ENCODE peak calls at places on chromosome 12, in seven cellular contexts. O is PC-3, J is hepatocyte, A is tibial nerve, P is psoas muscle, Y is A549, V is transverse colon. H is an unnamed sample. For H3K4me1, the result is how much of the 10 kb centered on the place peaks cover.

GRCh38 chr12:76506149-76506548 is 53.4 kb downstream of the OSBPL8 start:
- DNase-seq in A (no peak), O (no peak), J (no peak), Y (no peak), V (no peak), P (no peak), H (no peak)

GRCh38 chr12:49476091-49476490 is 62.7 kb upstream of the KCNH3 start:
- DNase-seq in A (no peak), J (no peak), O (no peak), P (no peak), V (no peak), Y (no peak), H (no peak)

GRCh38 chr12:119671070-119671469 is 3.1 kb downstream of the PRKAB1 start:
- DNase-seq in O (no peak), J (no peak), Y (no peak), P (no peak), V (no peak), A (no peak), H (no peak)

GRCh38 chr12:5580911-5581488 is 149.1 kb downstream of the NTF3 start:
- DNase-seq in J (no peak), P (no peak), V (no peak), A (no peak), O (no peak), Y (no peak), H (no peak)

GRCh38 chr12:108675792-108676191 is 42.1 kb upstream of the SELPLG start:
- DNase-seq in Y (no peak), A (no peak), J (no peak), V (no peak), O (no peak), P (no peak), H (no peak)

GRCh38 chr12:27785882-27786570 is 6.0 kb upstream of the MANSC4 start:
- DNase-seq in V (no peak), A (no peak), O (peak), J (no peak), P (no peak), Y (no peak), H (no peak)

GRCh38 chr12:94167071-94167806 is 18.9 kb downstream of the PLXNC1 start:
- DNase-seq in A (no peak), Y (no peak), V (no peak), O (no peak), J (no peak), P (no peak), H (no peak)

GRCh38 chr12:92538970-92539749 is 163.6 kb upstream of the PLEKHG7 start:
- DNase-seq in O (peak), Y (no peak), J (peak), P (no peak), A (no peak), V (no peak), H (no peak)

GRCh38 chr12:92107621-92108131 is 38.0 kb downstream of the BTG1 start:
- DNase-seq in V (no peak), Y (no peak), J (no peak), P (no peak), O (no peak), A (no peak), H (no peak)

GRCh38 chr12:96327346-96327745 is 72.9 kb downstream of the CDK17 start:
- DNase-seq in A (no peak), J (no peak), O (no peak), V (no peak), Y (no peak), P (no peak), H (no peak)

GRCh38 chr12:109879332-109880048 is 851 bp downstream of the GLTP start:
- DNase-seq in J (no peak), P (no peak), Y (no peak), V (no peak), A (no peak), O (peak), H (no peak)

GRCh38 chr12:73815072-73815660 is 722.5 kb upstream of the ATXN7L3B start:
- DNase-seq in V (no peak), P (no peak), A (no peak), Y (no peak), O (no peak), J (no peak), H (no peak)

GRCh38 chr12:100518376-100518775 is 44.7 kb downstream of the NR1H4 start:
- DNase-seq in P (no peak), Y (no peak), O (no peak), V (no peak), A (no peak), J (no peak), H (no peak)

GRCh38 chr12:107400686-107401447 is 284.7 kb upstream of the PWP1 start:
- DNase-seq in O (no peak), J (no peak), V (no peak), Y (no peak), P (no peak), A (peak), H (peak)

GRCh38 chr12:108907861-108908302 is 28.0 kb downstream of the DAO start:
- DNase-seq in V (no peak), J (no peak), A (no peak), Y (peak), O (peak), P (no peak), H (no peak)

GRCh38 chr12:753401-754237 is 1.2 kb downstream of the WNK1 start:
- DNase-seq in A (peak), P (peak), O (no peak), Y (no peak), J (peak), V (peak), H (peak)

GRCh38 chr12:751828-752672 is at the start of gene WNK1:
- DNase-seq in V (peak), A (peak), O (peak), Y (peak), P (peak), J (peak), H (peak)

GRCh38 chr12:754871-755562 is 2.6 kb downstream of the WNK1 start:
- DNase-seq in A (no peak), Y (peak), P (no peak), V (no peak), J (peak), O (peak), H (no peak)

GRCh38 chr12:752673-753400 is 458 bp downstream of the WNK1 start:
- DNase-seq in O (peak), P (peak), V (peak), Y (no peak), J (peak), A (peak), H (peak)

DNA sequence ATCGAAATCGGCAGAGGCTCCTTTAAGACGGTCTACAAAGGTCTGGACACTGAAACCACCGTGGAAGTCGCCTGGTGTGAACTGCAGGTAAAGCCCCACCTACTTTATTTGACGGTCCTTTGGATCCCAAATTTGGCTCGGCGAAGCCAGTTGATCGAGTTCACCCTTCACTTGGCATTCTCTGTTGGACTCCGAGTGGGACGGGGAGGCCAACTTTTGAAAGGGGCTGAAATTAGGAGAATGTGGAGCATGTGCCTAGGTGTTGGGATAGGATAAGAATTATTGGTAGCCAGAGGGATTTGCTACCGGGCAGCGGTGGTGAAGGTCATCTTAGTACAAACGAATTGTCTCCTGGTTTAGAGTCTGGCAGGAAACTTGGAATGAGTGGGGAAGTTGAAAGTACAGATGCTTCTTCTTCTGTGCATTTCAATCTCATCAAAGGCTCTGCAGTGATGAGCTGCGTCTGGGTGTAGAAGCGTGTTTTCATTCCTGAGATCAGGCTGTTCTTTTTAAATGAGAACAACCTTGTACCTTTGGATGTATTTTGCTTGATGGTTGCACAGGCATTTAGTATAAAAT is 1.9 kb downstream of the WNK1 start:
- DNase-seq in V (no peak), O (peak), J (peak), P (no peak), Y (no peak), A (peak), H (no peak)
- H3K4me1 ChIP-seq in V (under half), O (under half), J (under half), P (under half), Y (under half), A (under half), H (under half)

GRCh38 chr12:12611512-12612306 is at the start of gene CREBL2:
- DNase-seq in J (peak), V (peak), A (peak), O (peak), P (peak), Y (peak), H (peak)

GRCh38 chr12:12612403-12612802 is 727 bp downstream of the CREBL2 start:
- DNase-seq in A (no peak), Y (peak), J (peak), O (peak), P (no peak), V (no peak), H (no peak)

GRCh38 chr12:12614342-12614741 is 2.7 kb downstream of the CREBL2 start:
- DNase-seq in A (no peak), Y (no peak), P (no peak), V (no peak), J (no peak), O (no peak), H (no peak)

GRCh38 chr12:12610711-12611110 is 965 bp upstream of the CREBL2 start:
- DNase-seq in J (no peak), V (no peak), P (no peak), Y (no peak), A (no peak), O (no peak), H (no peak)

GRCh38 chr12:12613334-12613733 is 1.7 kb downstream of the CREBL2 start:
- DNase-seq in V (no peak), O (peak), P (no peak), A (no peak), J (no peak), Y (no peak), H (no peak)
- TF ChIP-seq CTCF in V (no peak), O (no peak), P (no peak), A (no peak), J (no peak), Y (no peak), H (no peak)

GRCh38 chr12:12798480-12798879 is 13.0 kb downstream of the APOLD1 start:
- DNase-seq in P (no peak), A (no peak), V (no peak), J (peak), Y (no peak), O (no peak), H (no peak)

GRCh38 chr12:12800406-12801180 is 12.6 kb upstream of the DDX47 start:
- DNase-seq in P (no peak), J (peak), V (no peak), A (no peak), O (peak), Y (no peak), H (no peak)

GRCh38 chr12:12797789-12798142 is 12.3 kb downstream of the APOLD1 start:
- DNase-seq in A (no peak), Y (no peak), J (no peak), O (no peak), V (no peak), P (no peak), H (no peak)

GRCh38 chr12:12796928-12797788 is 11.7 kb downstream of the APOLD1 start:
- DNase-seq in A (no peak), O (no peak), V (no peak), J (no peak), P (no peak), Y (no peak), H (no peak)

GRCh38 chr12:12799163-12799920 is 13.8 kb upstream of the DDX47 start:
- DNase-seq in Y (no peak), J (no peak), P (no peak), O (no peak), V (no peak), A (no peak), H (no peak)
- H3K4me1 ChIP-seq in Y (under half), J (under half), P (under half), O (under half), V (under half), A (under half), H (under half)

DNA sequence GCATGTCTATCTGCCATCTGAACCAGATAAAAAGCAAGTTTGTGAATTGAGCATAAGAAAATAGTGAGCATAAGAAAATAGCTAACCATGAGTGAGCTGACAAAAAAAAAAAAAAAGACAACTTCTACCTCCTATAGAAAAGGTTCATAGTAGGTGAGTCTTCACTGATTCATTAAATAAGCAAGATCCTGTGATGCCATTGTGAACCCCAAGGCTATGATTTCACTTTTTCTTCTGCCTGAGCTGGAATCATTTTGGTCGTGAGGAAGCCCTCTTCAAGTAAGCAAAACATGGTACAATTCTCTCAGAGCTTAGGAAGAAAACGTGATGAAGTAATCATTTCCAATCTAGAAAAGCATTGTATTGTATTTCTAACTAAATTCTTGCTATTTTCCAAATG is 1.2 kb downstream of the PIK3C2G start:
- DNase-seq in Y (no peak), V (no peak), P (no peak), J (no peak), A (no peak), O (peak), H (no peak)
- TF ChIP-seq CTCF in Y (no peak), V (no peak), P (no peak), J (no peak), A (no peak), O (no peak), H (no peak)

DNA sequence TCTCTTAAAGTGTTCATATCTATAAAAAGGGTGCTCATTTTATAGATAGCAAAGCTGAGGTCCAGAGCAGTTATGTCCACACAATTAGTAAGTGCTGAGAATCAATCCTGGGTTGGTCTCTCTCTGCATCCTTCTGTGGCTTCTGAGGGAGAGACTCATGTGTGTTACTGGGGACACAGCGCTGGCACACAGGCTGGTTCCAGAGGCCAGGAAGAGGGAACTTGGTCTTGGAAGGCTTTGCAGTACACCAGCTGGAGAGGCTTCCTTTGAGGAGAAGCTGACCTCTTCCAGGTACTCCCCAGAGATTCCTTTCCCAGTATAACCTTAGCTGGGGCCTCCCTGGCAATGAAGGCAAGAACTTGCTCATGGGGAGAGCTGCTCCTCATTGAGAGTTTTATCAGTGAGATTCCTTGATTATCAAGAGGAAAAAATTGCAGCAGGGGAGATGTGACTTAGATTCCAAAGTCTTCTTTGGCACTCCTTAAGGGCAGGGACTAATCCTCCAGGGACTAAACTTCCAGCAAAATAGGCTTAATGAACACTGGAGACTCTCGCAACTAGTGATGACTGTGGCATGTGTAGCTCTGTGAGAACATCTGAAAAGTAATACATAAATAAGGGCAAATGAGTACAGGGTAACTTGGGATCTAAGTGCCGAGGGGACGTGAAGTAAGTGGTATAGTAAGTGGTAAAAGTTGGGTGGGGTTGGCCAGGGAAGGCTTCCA is 13.9 kb upstream of the KRT80 start:
- DNase-seq in J (no peak), A (no peak), Y (no peak), V (no peak), O (no peak), P (no peak), H (no peak)
- H3K4me1 ChIP-seq in J (under half), A (under half), Y (half or more), V (under half), O (half or more), P (under half), H (under half)

GRCh38 chr12:105107176-105107496 is 395 bp upstream of the WASHC4 start:
- DNase-seq in P (no peak), O (no peak), Y (no peak), J (no peak), A (peak), V (no peak), H (no peak)
- TF ChIP-seq CTCF in P (no peak), O (no peak), Y (no peak), J (no peak), A (no peak), V (no peak), H (no peak)

GRCh38 chr12:89161553-89161952 is 190.7 kb downstream of the DUSP6 start:
- DNase-seq in V (no peak), P (no peak), Y (no peak), A (no peak), O (no peak), J (no peak), H (no peak)

GRCh38 chr12:89163918-89164317 is 188.4 kb downstream of the DUSP6 start:
- DNase-seq in O (peak), J (no peak), Y (no peak), A (no peak), P (no peak), V (no peak), H (no peak)

GRCh38 chr12:89162704-89163261 is 189.5 kb downstream of the DUSP6 start:
- DNase-seq in J (peak), A (peak), Y (peak), P (peak), O (peak), V (peak), H (peak)

GRCh38 chr12:89157413-89157812 is 194.9 kb downstream of the DUSP6 start:
- DNase-seq in O (no peak), A (no peak), J (peak), V (no peak), P (no peak), Y (no peak), H (no peak)

GRCh38 chr12:89160716-89161123 is 191.6 kb downstream of the DUSP6 start:
- DNase-seq in P (peak), V (peak), O (peak), J (peak), A (peak), Y (no peak), H (peak)
- H3K4me1 ChIP-seq in P (under half), V (under half), O (half or more), J (under half), A (under half), Y (under half), H (under half)

DNA sequence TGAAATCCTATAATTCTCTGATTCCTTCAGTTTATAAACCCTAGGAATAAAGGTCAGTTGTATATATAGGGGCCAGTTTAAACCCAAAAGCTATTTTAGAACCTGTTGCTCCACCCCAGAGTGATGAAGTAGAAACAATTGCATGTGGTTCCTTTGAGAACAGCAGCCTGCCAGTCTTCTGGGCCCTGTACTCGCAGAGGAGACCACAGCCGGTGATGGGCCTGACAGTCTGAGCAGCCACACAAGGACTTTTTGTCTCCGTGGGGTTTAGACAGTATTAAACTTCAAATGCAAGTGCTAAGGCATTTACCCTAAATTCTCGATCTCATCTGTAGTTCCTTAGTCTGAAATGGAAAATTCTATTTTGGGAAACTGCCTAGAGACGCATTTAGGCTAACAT is 80.6 kb downstream of the PRICKLE1 start:
- DNase-seq in Y (no peak), V (no peak), P (no peak), A (no peak), J (peak), O (no peak), H (no peak)
- TF ChIP-seq CTCF in Y (no peak), V (no peak), P (no peak), A (no peak), J (no peak), O (no peak), H (no peak)

DNA sequence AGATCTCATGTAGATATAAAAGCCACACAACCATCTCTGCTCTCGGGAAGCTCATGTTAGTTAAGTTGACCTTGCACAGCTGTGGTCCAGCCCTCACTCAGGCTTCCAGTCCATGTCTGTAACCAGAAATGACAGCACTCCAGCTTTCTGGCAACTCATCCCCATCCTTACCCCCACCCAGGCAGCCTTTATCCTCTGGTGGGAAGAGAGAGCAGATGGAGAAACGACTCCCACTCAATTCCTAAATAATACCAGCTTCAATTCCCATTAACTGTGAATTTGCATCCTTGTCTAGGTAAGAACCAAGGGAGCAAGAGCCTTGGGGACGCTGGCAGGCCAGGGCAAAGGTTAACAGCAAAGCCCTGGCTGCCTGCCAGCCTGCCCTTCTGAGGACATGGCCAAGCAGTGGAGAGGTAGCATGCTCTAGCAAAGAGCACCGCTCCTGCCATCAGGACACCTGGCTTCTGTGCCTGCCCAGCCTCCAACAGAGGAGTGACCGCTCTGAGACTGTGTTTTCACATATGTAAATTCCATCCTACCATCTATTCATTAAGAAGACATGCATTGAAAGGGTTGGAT is 236.2 kb downstream of the GRIN2B start:
- DNase-seq in P (no peak), A (no peak), J (peak), O (no peak), Y (no peak), V (peak), H (no peak)
- H3K4me1 ChIP-seq in P (under half), A (under half), J (under half), O (under half), Y (under half), V (under half), H (under half)